ENCODE peak calls at places on chromosomes 12 and 14, in seven cellular contexts. One of them, this sample, is unnamed.
A peak's percentile ranks its signal among the peaks of the same experiment; 100 is the strongest.

GRCh38 chr14:21913759-21914158 is 240.1 kb upstream of the OR4E1 start:
- DNase-seq in GM12865: peak; percentile 86
- DNase-seq in AG10803: peak; percentile 28
- DNase-seq in NB4: peak; percentile 80
- DNase-seq in A549: peak; percentile 93
- DNase-seq in aorta: peak; percentile 50
- DNase-seq in esophagus squamous epithelium: no peak
- DNase-seq in this sample: peak; percentile 43

GRCh38 chr14:70726651-70727375 is 82.5 kb downstream of the MAP3K9 start:
- DNase-seq in GM12865: no peak
- DNase-seq in AG10803: no peak
- DNase-seq in NB4: peak; percentile 8
- DNase-seq in A549: no peak
- DNase-seq in aorta: no peak
- DNase-seq in esophagus squamous epithelium: no peak
- DNase-seq in this sample: no peak

GRCh38 chr12:20282411-20282810 is 85.9 kb upstream of the PDE3A start:
- DNase-seq in GM12865: no peak
- DNase-seq in AG10803: peak; percentile 15
- DNase-seq in NB4: no peak
- DNase-seq in A549: no peak
- DNase-seq in aorta: no peak
- DNase-seq in esophagus squamous epithelium: no peak
- DNase-seq in this sample: no peak

GRCh38 chr14:103931422-103931821 is 3.2 kb downstream of the TDRD9 start:
- DNase-seq in GM12865: no peak
- DNase-seq in AG10803: no peak
- DNase-seq in NB4: peak; percentile 90
- DNase-seq in A549: no peak
- DNase-seq in aorta: no peak
- DNase-seq in esophagus squamous epithelium: no peak
- DNase-seq in this sample: no peak

GRCh38 chr14:22375321-22375930 is 213.6 kb downstream of the DAD1 start:
- DNase-seq in GM12865: peak; percentile 66
- DNase-seq in AG10803: peak; percentile 38
- DNase-seq in NB4: peak; percentile 72
- DNase-seq in A549: peak; percentile 70
- DNase-seq in aorta: no peak
- DNase-seq in esophagus squamous epithelium: no peak
- DNase-seq in this sample: no peak

GRCh38 chr12:132009336-132009859 is 59.7 kb downstream of the EP400 start:
- DNase-seq in GM12865: no peak
- DNase-seq in AG10803: no peak
- DNase-seq in NB4: no peak
- DNase-seq in A549: no peak
- DNase-seq in aorta: no peak
- DNase-seq in esophagus squamous epithelium: no peak
- DNase-seq in this sample: no peak

GRCh38 chr14:102050625-102051024 is 36.2 kb downstream of the HSP90AA1 start:
- DNase-seq in GM12865: no peak
- DNase-seq in AG10803: peak; percentile 90
- DNase-seq in NB4: no peak
- DNase-seq in A549: no peak
- DNase-seq in aorta: no peak
- DNase-seq in esophagus squamous epithelium: no peak
- DNase-seq in this sample: no peak

GRCh38 chr12:78880078-78880477 is 15.5 kb downstream of the SYT1 start:
- DNase-seq in GM12865: no peak
- DNase-seq in AG10803: peak; percentile 4
- DNase-seq in NB4: no peak
- DNase-seq in A549: peak; percentile 24
- DNase-seq in aorta: no peak
- DNase-seq in esophagus squamous epithelium: no peak
- DNase-seq in this sample: no peak

GRCh38 chr12:30301291-30301690 is 394.4 kb downstream of the IPO8 start:
- DNase-seq in GM12865: no peak
- DNase-seq in AG10803: no peak
- DNase-seq in NB4: no peak
- DNase-seq in A549: no peak
- DNase-seq in aorta: no peak
- DNase-seq in esophagus squamous epithelium: no peak
- DNase-seq in this sample: no peak

GRCh38 chr12:113062502-113063395 is 6.2 kb downstream of the DTX1 start:
- DNase-seq in GM12865: no peak
- DNase-seq in AG10803: no peak
- DNase-seq in NB4: peak; percentile 82
- DNase-seq in A549: no peak
- DNase-seq in aorta: no peak
- DNase-seq in esophagus squamous epithelium: no peak
- DNase-seq in this sample: no peak
- H3K4me3 ChIP-seq in GM12865: no peak overlapping the region
- H3K4me3 ChIP-seq in AG10803: no peak overlapping the region
- H3K4me3 ChIP-seq in NB4: no peak overlapping the region
- H3K4me3 ChIP-seq in A549: no peak overlapping the region
- H3K4me3 ChIP-seq in aorta: no peak overlapping the region
- H3K4me3 ChIP-seq in esophagus squamous epithelium: no peak overlapping the region
- H3K4me3 ChIP-seq in this sample: no peak overlapping the region

DNA sequence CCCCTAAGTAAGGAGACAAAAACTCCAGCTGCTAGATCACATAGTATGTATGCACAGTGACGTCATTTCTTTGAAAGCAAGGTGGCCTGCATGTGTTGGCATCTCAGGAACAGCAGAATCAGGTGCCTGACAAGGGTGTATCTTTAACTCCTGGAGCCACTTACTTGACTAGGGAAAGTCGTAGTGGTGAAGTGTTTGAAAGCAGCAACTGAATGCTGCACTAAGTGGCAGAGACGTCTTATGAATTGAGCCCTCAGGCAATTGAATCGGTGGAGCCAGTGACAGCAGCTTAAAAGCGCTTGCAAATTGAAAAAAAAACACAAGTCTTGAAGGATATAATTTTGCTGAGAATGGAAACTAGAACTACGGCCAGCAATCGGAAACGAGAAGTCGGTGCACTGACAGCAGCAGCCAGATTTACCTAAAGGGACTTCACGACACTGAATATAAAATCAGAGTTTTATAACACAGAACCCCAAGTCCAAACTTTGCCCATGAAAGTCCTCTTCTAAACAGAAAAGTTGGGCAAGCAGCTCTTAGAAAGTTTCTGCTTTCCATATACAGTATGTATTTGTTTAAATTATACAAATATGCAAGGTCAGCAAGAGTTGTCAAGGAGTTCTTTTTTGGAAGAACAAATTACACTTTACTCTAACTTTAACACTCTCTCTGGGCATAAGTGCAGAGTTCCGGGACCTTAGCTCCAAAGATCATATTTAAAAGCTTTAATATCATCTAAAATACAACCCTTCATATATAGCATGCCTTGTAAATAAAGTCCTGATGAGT is 1.1 kb downstream of the IGF1 start:
- DNase-seq in GM12865: no peak
- DNase-seq in AG10803: peak; percentile 14
- DNase-seq in NB4: no peak
- DNase-seq in A549: no peak
- DNase-seq in aorta: no peak
- DNase-seq in esophagus squamous epithelium: no peak
- DNase-seq in this sample: no peak
- H3K4me3 ChIP-seq in GM12865: no peak overlapping the region
- H3K4me3 ChIP-seq in AG10803: peak overlapping the region; percentile 2
- H3K4me3 ChIP-seq in NB4: no peak overlapping the region
- H3K4me3 ChIP-seq in A549: no peak overlapping the region
- H3K4me3 ChIP-seq in aorta: peak overlapping the region; percentile 19
- H3K4me3 ChIP-seq in esophagus squamous epithelium: no peak overlapping the region
- H3K4me3 ChIP-seq in this sample: no peak overlapping the region

DNA sequence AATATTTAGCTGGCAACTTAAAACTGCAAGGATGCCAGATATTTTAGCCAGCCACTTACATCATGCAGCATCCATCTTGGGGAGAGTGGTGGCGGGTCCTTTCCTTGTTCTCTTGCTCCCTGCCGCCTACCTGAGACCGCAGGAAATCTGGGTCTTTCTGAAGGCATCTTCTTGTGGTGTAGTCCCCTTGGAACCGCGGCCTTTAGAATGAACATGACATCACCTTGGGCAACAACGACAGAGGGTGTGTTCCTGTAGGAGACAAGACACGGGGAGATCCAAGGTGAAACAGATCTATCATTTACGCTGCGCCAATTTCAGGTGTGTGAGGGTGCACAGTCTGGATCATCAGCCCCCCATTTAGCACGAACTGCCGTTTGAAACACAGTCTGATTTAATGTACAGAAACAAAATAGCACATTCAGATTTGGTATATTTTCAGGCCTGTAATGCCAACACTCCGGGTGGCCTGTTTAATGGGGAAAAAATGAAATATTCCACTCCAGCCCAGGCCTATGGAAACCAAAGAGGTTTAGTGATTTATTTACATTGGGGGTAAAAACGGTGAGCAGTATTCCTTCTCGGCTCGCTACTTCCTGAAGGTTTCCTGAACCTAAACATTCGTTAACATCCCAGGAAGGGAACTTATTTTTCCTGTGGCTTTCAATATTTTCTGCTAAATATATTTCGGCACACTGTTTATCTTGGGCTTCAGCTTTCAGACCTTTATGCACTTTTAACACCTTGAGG is 12.7 kb upstream of the IRF2BPL start:
- DNase-seq in GM12865: no peak
- DNase-seq in AG10803: no peak
- DNase-seq in NB4: peak; percentile 48
- DNase-seq in A549: no peak
- DNase-seq in aorta: no peak
- DNase-seq in esophagus squamous epithelium: no peak
- DNase-seq in this sample: no peak
- H3K4me3 ChIP-seq in GM12865: peak overlapping the region; percentile 51
- H3K4me3 ChIP-seq in AG10803: no peak overlapping the region
- H3K4me3 ChIP-seq in NB4: peak overlapping the region; percentile 51
- H3K4me3 ChIP-seq in A549: peak overlapping the region; percentile 22
- H3K4me3 ChIP-seq in aorta: no peak overlapping the region
- H3K4me3 ChIP-seq in esophagus squamous epithelium: no peak overlapping the region
- H3K4me3 ChIP-seq in this sample: no peak overlapping the region

DNA sequence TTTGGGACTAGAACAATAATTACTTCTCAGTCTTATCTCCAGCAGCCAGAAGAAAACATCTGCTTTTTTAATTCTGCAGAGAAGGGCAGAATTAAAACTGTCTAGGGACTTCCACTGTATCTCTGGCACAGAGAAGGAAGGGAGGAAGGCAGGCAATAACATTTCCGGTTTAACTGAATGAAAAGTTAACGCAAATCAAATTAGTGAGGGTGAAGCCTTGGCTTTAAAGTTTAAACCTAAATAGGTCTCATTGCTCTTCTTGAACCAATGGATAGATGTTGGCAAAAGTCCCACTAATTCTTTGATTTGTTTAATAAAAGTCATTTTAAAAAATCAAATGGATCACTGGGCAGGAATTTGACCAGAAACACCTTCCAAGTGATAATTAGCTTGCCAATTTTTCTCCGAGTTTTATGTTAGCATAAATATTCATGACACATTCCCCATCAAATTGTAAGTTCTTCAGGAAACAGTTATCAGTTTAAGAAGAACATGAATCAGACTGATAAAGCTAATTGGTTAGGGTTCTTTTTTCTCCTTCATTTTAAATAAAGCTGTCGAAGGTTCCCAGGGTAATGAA is 181.9 kb downstream of the SLC15A5 start:
- DNase-seq in GM12865: no peak
- DNase-seq in AG10803: no peak
- DNase-seq in NB4: no peak
- DNase-seq in A549: no peak
- DNase-seq in aorta: no peak
- DNase-seq in esophagus squamous epithelium: no peak
- DNase-seq in this sample: no peak
- H3K4me3 ChIP-seq in GM12865: no peak overlapping the region
- H3K4me3 ChIP-seq in AG10803: no peak overlapping the region
- H3K4me3 ChIP-seq in NB4: no peak overlapping the region
- H3K4me3 ChIP-seq in A549: no peak overlapping the region
- H3K4me3 ChIP-seq in aorta: no peak overlapping the region
- H3K4me3 ChIP-seq in esophagus squamous epithelium: no peak overlapping the region
- H3K4me3 ChIP-seq in this sample: no peak overlapping the region

GRCh38 chr14:36662543-36663403 is 1.1 kb downstream of the PAX9 start:
- DNase-seq in GM12865: no peak
- DNase-seq in AG10803: peak; percentile 45
- DNase-seq in NB4: no peak
- DNase-seq in A549: peak; percentile 53
- DNase-seq in aorta: no peak
- DNase-seq in esophagus squamous epithelium: no peak
- DNase-seq in this sample: no peak

GRCh38 chr14:36664322-36665193 is 2.9 kb downstream of the PAX9 start:
- DNase-seq in GM12865: no peak
- DNase-seq in AG10803: no peak
- DNase-seq in NB4: no peak
- DNase-seq in A549: no peak
- DNase-seq in aorta: no peak
- DNase-seq in esophagus squamous epithelium: no peak
- DNase-seq in this sample: no peak

GRCh38 chr14:36661506-36662257 is at the start of gene PAX9:
- DNase-seq in GM12865: peak; percentile 59
- DNase-seq in AG10803: peak; percentile 80
- DNase-seq in NB4: peak; percentile 29
- DNase-seq in A549: peak; percentile 91
- DNase-seq in aorta: peak; percentile 76
- DNase-seq in esophagus squamous epithelium: no peak
- DNase-seq in this sample: peak; percentile 86

GRCh38 chr14:36662258-36662542 is 540 bp downstream of the PAX9 start:
- DNase-seq in GM12865: no peak
- DNase-seq in AG10803: no peak
- DNase-seq in NB4: no peak
- DNase-seq in A549: no peak
- DNase-seq in aorta: no peak
- DNase-seq in esophagus squamous epithelium: no peak
- DNase-seq in this sample: no peak

GRCh38 chr14:36663404-36664321 is 2.0 kb downstream of the PAX9 start:
- DNase-seq in GM12865: no peak
- DNase-seq in AG10803: peak; percentile 51
- DNase-seq in NB4: no peak
- DNase-seq in A549: no peak
- DNase-seq in aorta: no peak
- DNase-seq in esophagus squamous epithelium: no peak
- DNase-seq in this sample: no peak
- H3K4me3 ChIP-seq in GM12865: no peak overlapping the region
- H3K4me3 ChIP-seq in AG10803: peak overlapping the region; percentile 68
- H3K4me3 ChIP-seq in NB4: no peak overlapping the region
- H3K4me3 ChIP-seq in A549: no peak overlapping the region
- H3K4me3 ChIP-seq in aorta: peak overlapping the region; percentile 6
- H3K4me3 ChIP-seq in esophagus squamous epithelium: peak overlapping the region; percentile 71
- H3K4me3 ChIP-seq in this sample: no peak overlapping the region